ENCODE peak calls at places on chromosome 20, in eight cellular contexts. B is stimulated activated CD8-positive, alpha-beta memory T cell treated with anti-CD3 and anti-CD28 coated beads, Interleukin-12 subunit alpha, Interleukin-12 subunit beta, amount 100 ng/mL, for 1 hour; S is CD4-positive, alpha-beta memory T cell; V is stimulated activated naive CD4-positive, alpha-beta T cell; I is left kidney; E is activated T-cell treated with anti-CD3 and anti-CD28 coated beads, Interleukin-2, amount 50 U/mL, for 72 hours; Y is neural crest cell; Z is NT2/D1. W is an unnamed sample.

GRCh38 chr20:36676701-36677421 is 30.9 kb upstream of the SLA2 start:
- DNase-seq in B (no peak), S (no peak), V (no peak), I (no peak), E (no peak), Y (peak), Z (no peak), W (peak)

GRCh38 chr20:6708010-6708409 is 59.5 kb upstream of the BMP2 start:
- DNase-seq in B (no peak), S (no peak), V (no peak), I (peak), E (no peak), Y (no peak), Z (peak), W (no peak)

GRCh38 chr20:38165089-38165965 is at the start of gene TGM2:
- DNase-seq in B (no peak), S (peak), V (no peak), I (peak), E (peak), Y (peak), Z (no peak), W (peak)

GRCh38 chr20:17849901-17850673 is 118.5 kb downstream of the SNX5 start:
- DNase-seq in B (no peak), S (no peak), V (no peak), I (no peak), E (no peak), Y (no peak), Z (no peak), W (no peak)

GRCh38 chr20:47406849-47407682 is 50.6 kb upstream of the ZMYND8 start:
- DNase-seq in B (no peak), S (no peak), V (no peak), I (no peak), E (no peak), Y (no peak), Z (no peak), W (no peak)

GRCh38 chr20:46746972-46747371 is 37.5 kb downstream of the SLC2A10 start:
- DNase-seq in B (no peak), S (no peak), V (no peak), I (no peak), E (no peak), Y (no peak), Z (no peak), W (no peak)

GRCh38 chr20:57048027-57048869 is 218.2 kb downstream of the BMP7 start:
- DNase-seq in B (no peak), S (no peak), V (no peak), I (peak), E (peak), Y (peak), Z (peak), W (peak)

GRCh38 chr20:24708411-24709295 is 239.2 kb downstream of the SYNDIG1 start:
- DNase-seq in B (no peak), S (no peak), V (no peak), I (peak), E (no peak), Y (no peak), Z (no peak), W (no peak)

GRCh38 chr20:38321959-38322598 is 18.1 kb downstream of the BPI start:
- DNase-seq in B (no peak), S (no peak), V (no peak), I (peak), E (no peak), Y (peak), Z (peak), W (peak)

GRCh38 chr20:32359633-32360332 is 1.7 kb downstream of the ASXL1 start:
- DNase-seq in B (no peak), S (peak), V (peak), I (no peak), E (no peak), Y (no peak), Z (no peak), W (no peak)

GRCh38 chr20:53524589-53525311 is 68.9 kb downstream of the ZNF217 start:
- DNase-seq in B (no peak), S (no peak), V (no peak), I (peak), E (no peak), Y (no peak), Z (no peak), W (no peak)

W was measured in neuronal stem cell.